ENCODE peak calls at places on chromosomes 12 and 14, in five cellular contexts. One of them, this sample, is unnamed.

GRCh38 chr12:131159660-131160059 is 206.0 kb downstream of the ADGRD1 start:
- DNase-seq in AG20443: no peak
- DNase-seq in ecto neural progenitor cell: peak; percentile 48
- DNase-seq in C1 segment of cervical spinal cord: no peak
- DNase-seq in GM23248: no peak
- DNase-seq in this sample: peak; percentile 55

GRCh38 chr14:68145036-68145435 is 325.5 kb downstream of the RAD51B start:
- DNase-seq in AG20443: no peak
- DNase-seq in ecto neural progenitor cell: no peak
- DNase-seq in C1 segment of cervical spinal cord: no peak
- DNase-seq in GM23248: no peak
- DNase-seq in this sample: no peak

GRCh38 chr14:99187858-99188257 is 84.1 kb downstream of the BCL11B start:
- DNase-seq in AG20443: no peak
- DNase-seq in ecto neural progenitor cell: no peak
- DNase-seq in C1 segment of cervical spinal cord: no peak
- DNase-seq in GM23248: no peak
- DNase-seq in this sample: no peak

GRCh38 chr14:84080961-84081360 is 1449.0 kb upstream of the FLRT2 start:
- DNase-seq in AG20443: no peak
- DNase-seq in ecto neural progenitor cell: no peak
- DNase-seq in C1 segment of cervical spinal cord: no peak
- DNase-seq in GM23248: no peak
- DNase-seq in this sample: no peak

GRCh38 chr14:65810326-65810725 is 397.8 kb downstream of the FUT8 start:
- DNase-seq in AG20443: no peak
- DNase-seq in ecto neural progenitor cell: no peak
- DNase-seq in C1 segment of cervical spinal cord: no peak
- DNase-seq in GM23248: no peak
- DNase-seq in this sample: no peak

GRCh38 chr14:102196436-102197230 is 56.9 kb downstream of the WDR20 start:
- DNase-seq in AG20443: no peak
- DNase-seq in ecto neural progenitor cell: no peak
- DNase-seq in C1 segment of cervical spinal cord: no peak
- DNase-seq in GM23248: no peak
- DNase-seq in this sample: no peak

GRCh38 chr12:79223761-79224160 is 359.2 kb downstream of the SYT1 start:
- DNase-seq in AG20443: no peak
- DNase-seq in ecto neural progenitor cell: no peak
- DNase-seq in C1 segment of cervical spinal cord: no peak
- DNase-seq in GM23248: no peak
- DNase-seq in this sample: no peak

GRCh38 chr14:44962573-44963528 is 861 bp downstream of the TOGARAM1 start:
- DNase-seq in AG20443: peak; percentile 51
- DNase-seq in ecto neural progenitor cell: no peak
- DNase-seq in C1 segment of cervical spinal cord: no peak
- DNase-seq in GM23248: peak; percentile 82
- DNase-seq in this sample: no peak

GRCh38 chr14:52399886-52400599 is 85.9 kb downstream of the PTGER2 start:
- DNase-seq in AG20443: peak; percentile 41
- DNase-seq in ecto neural progenitor cell: no peak
- DNase-seq in C1 segment of cervical spinal cord: no peak
- DNase-seq in GM23248: peak; percentile 43
- DNase-seq in this sample: no peak

GRCh38 chr14:23577004-23577681 is 1.4 kb downstream of the JPH4 start:
- DNase-seq in AG20443: peak; percentile 69
- DNase-seq in ecto neural progenitor cell: peak; percentile 72
- DNase-seq in C1 segment of cervical spinal cord: no peak
- DNase-seq in GM23248: peak; percentile 42
- DNase-seq in this sample: peak; percentile 58

GRCh38 chr12:66275040-66275439 is 27.3 kb upstream of the HELB start:
- DNase-seq in AG20443: no peak
- DNase-seq in ecto neural progenitor cell: no peak
- DNase-seq in C1 segment of cervical spinal cord: no peak
- DNase-seq in GM23248: no peak
- DNase-seq in this sample: no peak

GRCh38 chr12:102957339-102958050 is at the start of gene ASCL1:
- DNase-seq in AG20443: peak; percentile 47
- DNase-seq in ecto neural progenitor cell: peak; percentile 81
- DNase-seq in C1 segment of cervical spinal cord: no peak
- DNase-seq in GM23248: peak; percentile 58
- DNase-seq in this sample: peak; percentile 78

GRCh38 chr12:70815056-70815455 is 105.5 kb downstream of the PTPRR start:
- DNase-seq in AG20443: no peak
- DNase-seq in ecto neural progenitor cell: no peak
- DNase-seq in C1 segment of cervical spinal cord: no peak
- DNase-seq in GM23248: no peak
- DNase-seq in this sample: no peak

GRCh38 chr12:122862872-122863701 is 27.8 kb downstream of the HIP1R start:
- DNase-seq in AG20443: no peak
- DNase-seq in ecto neural progenitor cell: no peak
- DNase-seq in C1 segment of cervical spinal cord: no peak
- DNase-seq in GM23248: no peak
- DNase-seq in this sample: no peak

GRCh38 chr12:26830783-26831601 is 2.0 kb downstream of the ITPR2 start:
- DNase-seq in AG20443: no peak
- DNase-seq in ecto neural progenitor cell: no peak
- DNase-seq in C1 segment of cervical spinal cord: no peak
- DNase-seq in GM23248: no peak
- DNase-seq in this sample: peak; percentile 41

GRCh38 chr12:72499244-72499643 is 227.1 kb downstream of the TRHDE start:
- DNase-seq in AG20443: no peak
- DNase-seq in ecto neural progenitor cell: no peak
- DNase-seq in C1 segment of cervical spinal cord: no peak
- DNase-seq in GM23248: peak; percentile 7
- DNase-seq in this sample: no peak

GRCh38 chr14:90893028-90893427 is 76.8 kb upstream of the TTC7B start:
- DNase-seq in AG20443: no peak
- DNase-seq in ecto neural progenitor cell: no peak
- DNase-seq in C1 segment of cervical spinal cord: no peak
- DNase-seq in GM23248: no peak
- DNase-seq in this sample: no peak

GRCh38 chr14:50612795-50613194 is 52.9 kb downstream of the ATL1 start:
- DNase-seq in AG20443: no peak
- DNase-seq in ecto neural progenitor cell: no peak
- DNase-seq in C1 segment of cervical spinal cord: no peak
- DNase-seq in GM23248: no peak
- DNase-seq in this sample: no peak

GRCh38 chr14:64682843-64683242 is 21.4 kb upstream of the PLEKHG3 start:
- DNase-seq in AG20443: no peak
- DNase-seq in ecto neural progenitor cell: no peak
- DNase-seq in C1 segment of cervical spinal cord: no peak
- DNase-seq in GM23248: no peak
- DNase-seq in this sample: no peak

GRCh38 chr12:97751704-97752103 is 289.1 kb downstream of the RMST start:
- DNase-seq in AG20443: no peak
- DNase-seq in ecto neural progenitor cell: no peak
- DNase-seq in C1 segment of cervical spinal cord: no peak
- DNase-seq in GM23248: no peak
- DNase-seq in this sample: no peak

GRCh38 chr12:6269986-6270385 is 40.5 kb upstream of the PLEKHG6 start:
- DNase-seq in AG20443: no peak
- DNase-seq in ecto neural progenitor cell: no peak
- DNase-seq in C1 segment of cervical spinal cord: no peak
- DNase-seq in GM23248: no peak
- DNase-seq in this sample: no peak

GRCh38 chr14:55500219-55500701 is 59.8 kb upstream of the TBPL2 start:
- DNase-seq in AG20443: no peak
- DNase-seq in ecto neural progenitor cell: no peak
- DNase-seq in C1 segment of cervical spinal cord: no peak
- DNase-seq in GM23248: no peak
- DNase-seq in this sample: peak; percentile 46

GRCh38 chr12:55738113-55739024 is 4.6 kb upstream of the GDF11 start:
- DNase-seq in AG20443: peak; percentile 78
- DNase-seq in ecto neural progenitor cell: peak; percentile 94
- DNase-seq in C1 segment of cervical spinal cord: no peak
- DNase-seq in GM23248: peak; percentile 78
- DNase-seq in this sample: peak; percentile 97

GRCh38 chr12:73625226-73625625 is 912.4 kb upstream of the ATXN7L3B start:
- DNase-seq in AG20443: no peak
- DNase-seq in ecto neural progenitor cell: no peak
- DNase-seq in C1 segment of cervical spinal cord: no peak
- DNase-seq in GM23248: no peak
- DNase-seq in this sample: no peak

GRCh38 chr14:50961606-50962259 is 17.4 kb upstream of the PYGL start:
- DNase-seq in AG20443: peak; percentile 18
- DNase-seq in ecto neural progenitor cell: no peak
- DNase-seq in C1 segment of cervical spinal cord: no peak
- DNase-seq in GM23248: peak; percentile 81
- DNase-seq in this sample: no peak

GRCh38 chr12:92735131-92735721 is 32.4 kb downstream of the PLEKHG7 start:
- DNase-seq in AG20443: peak; percentile 79
- DNase-seq in ecto neural progenitor cell: no peak
- DNase-seq in C1 segment of cervical spinal cord: no peak
- DNase-seq in GM23248: peak; percentile 90
- DNase-seq in this sample: no peak

GRCh38 chr12:92253301-92253700 is 107.7 kb upstream of the BTG1 start:
- DNase-seq in AG20443: no peak
- DNase-seq in ecto neural progenitor cell: no peak
- DNase-seq in C1 segment of cervical spinal cord: no peak
- DNase-seq in GM23248: peak; percentile 24
- DNase-seq in this sample: no peak

GRCh38 chr12:52379536-52379935 is 5.9 kb downstream of the KRT84 start:
- DNase-seq in AG20443: no peak
- DNase-seq in ecto neural progenitor cell: no peak
- DNase-seq in C1 segment of cervical spinal cord: no peak
- DNase-seq in GM23248: no peak
- DNase-seq in this sample: no peak

GRCh38 chr12:124278389-124279101 is 16.3 kb upstream of the RFLNA start:
- DNase-seq in AG20443: no peak
- DNase-seq in ecto neural progenitor cell: no peak
- DNase-seq in C1 segment of cervical spinal cord: no peak
- DNase-seq in GM23248: no peak
- DNase-seq in this sample: no peak